ENCODE peak calls at places on chromosomes 13 and 19, in four cellular contexts. One of them, this sample, is unnamed.

GRCh38 chr19:31317098-31317497 is 32.1 kb downstream of the TSHZ3 start:
- DNase-seq in left ventricle myocardium inferior: no peak
- DNase-seq in AG10803: no peak
- DNase-seq in bronchial epithelial cell: no peak
- DNase-seq in this sample: no peak

GRCh38 chr19:44988896-44989563 is 12.2 kb upstream of the RELB start:
- DNase-seq in bronchial epithelial cell: peak
- DNase-seq in AG10803: peak
- DNase-seq in left ventricle myocardium inferior: peak
- DNase-seq in this sample: peak

GRCh38 chr13:74191036-74191809 is 57.0 kb upstream of the KLF12 start:
- DNase-seq in bronchial epithelial cell: peak
- DNase-seq in AG10803: no peak
- DNase-seq in left ventricle myocardium inferior: no peak
- DNase-seq in this sample: no peak

GRCh38 chr13:109297628-109298027 is 488.8 kb downstream of the IRS2 start:
- DNase-seq in AG10803: peak
- DNase-seq in left ventricle myocardium inferior: no peak
- DNase-seq in bronchial epithelial cell: peak
- DNase-seq in this sample: peak

GRCh38 chr13:45055198-45055901 is 65.0 kb upstream of the GTF2F2 start:
- DNase-seq in bronchial epithelial cell: peak
- DNase-seq in left ventricle myocardium inferior: no peak
- DNase-seq in AG10803: peak
- DNase-seq in this sample: peak

GRCh38 chr19:35005256-35005977 is 5.3 kb downstream of the GRAMD1A start:
- DNase-seq in bronchial epithelial cell: no peak
- DNase-seq in left ventricle myocardium inferior: no peak
- DNase-seq in AG10803: no peak
- DNase-seq in this sample: no peak

GRCh38 chr19:48997972-48998371 is 4.3 kb downstream of the RUVBL2 start:
- DNase-seq in AG10803: peak
- DNase-seq in bronchial epithelial cell: peak
- DNase-seq in left ventricle myocardium inferior: no peak
- DNase-seq in this sample: peak

GRCh38 chr13:23025848-23026608 is 154.8 kb upstream of the SGCG start:
- DNase-seq in AG10803: no peak
- DNase-seq in left ventricle myocardium inferior: no peak
- DNase-seq in bronchial epithelial cell: peak
- DNase-seq in this sample: peak

GRCh38 chr13:67803118-67803517 is 573.0 kb upstream of the PCDH9 start:
- DNase-seq in AG10803: no peak
- DNase-seq in left ventricle myocardium inferior: no peak
- DNase-seq in bronchial epithelial cell: no peak
- DNase-seq in this sample: no peak

GRCh38 chr19:1471514-1472107 is 7.4 kb downstream of the C19orf25 start:
- DNase-seq in bronchial epithelial cell: no peak
- DNase-seq in left ventricle myocardium inferior: no peak
- DNase-seq in AG10803: no peak
- DNase-seq in this sample: no peak

GRCh38 chr13:33970746-33971145 is 152.8 kb downstream of the RFC3 start:
- DNase-seq in bronchial epithelial cell: no peak
- DNase-seq in AG10803: no peak
- DNase-seq in left ventricle myocardium inferior: no peak
- DNase-seq in this sample: no peak

GRCh38 chr19:46731007-46731501 is 14.1 kb upstream of the PRKD2 start:
- DNase-seq in bronchial epithelial cell: peak
- DNase-seq in left ventricle myocardium inferior: no peak
- DNase-seq in AG10803: peak
- DNase-seq in this sample: peak

GRCh38 chr13:38783992-38784875 is 97.4 kb downstream of the FREM2 start:
- DNase-seq in bronchial epithelial cell: peak
- DNase-seq in left ventricle myocardium inferior: no peak
- DNase-seq in AG10803: no peak
- DNase-seq in this sample: no peak

GRCh38 chr13:109371066-109371465 is 415.3 kb downstream of the IRS2 start:
- DNase-seq in left ventricle myocardium inferior: no peak
- DNase-seq in bronchial epithelial cell: no peak
- DNase-seq in AG10803: no peak
- DNase-seq in this sample: no peak

GRCh38 chr13:24692541-24692940 is 12.3 kb downstream of the ATP12A start:
- DNase-seq in left ventricle myocardium inferior: no peak
- DNase-seq in AG10803: peak
- DNase-seq in bronchial epithelial cell: no peak
- DNase-seq in this sample: peak

GRCh38 chr13:48873598-48873997 is 102.1 kb upstream of the FNDC3A start:
- DNase-seq in bronchial epithelial cell: peak
- DNase-seq in left ventricle myocardium inferior: no peak
- DNase-seq in AG10803: no peak
- DNase-seq in this sample: peak

GRCh38 chr13:102487330-102487729 is 85.5 kb upstream of the FGF14 start:
- DNase-seq in AG10803: no peak
- DNase-seq in left ventricle myocardium inferior: no peak
- DNase-seq in bronchial epithelial cell: no peak
- DNase-seq in this sample: peak

GRCh38 chr13:59706101-59706976 is 457.4 kb downstream of the DIAPH3 start:
- DNase-seq in bronchial epithelial cell: no peak
- DNase-seq in left ventricle myocardium inferior: no peak
- DNase-seq in AG10803: no peak
- DNase-seq in this sample: no peak

GRCh38 chr13:34357435-34358232 is 539.7 kb downstream of the RFC3 start:
- DNase-seq in bronchial epithelial cell: peak
- DNase-seq in AG10803: peak
- DNase-seq in left ventricle myocardium inferior: no peak
- DNase-seq in this sample: peak

GRCh38 chr19:3034845-3035541 is 5.9 kb upstream of the TLE2 start:
- DNase-seq in AG10803: peak
- DNase-seq in bronchial epithelial cell: peak
- DNase-seq in left ventricle myocardium inferior: no peak
- DNase-seq in this sample: peak

GRCh38 chr19:13598098-13598497 is 91.8 kb upstream of the CACNA1A start:
- DNase-seq in bronchial epithelial cell: no peak
- DNase-seq in AG10803: no peak
- DNase-seq in left ventricle myocardium inferior: no peak
- DNase-seq in this sample: no peak

GRCh38 chr19:14672043-14672872 is 2.4 kb downstream of the ADGRE3 start:
- DNase-seq in bronchial epithelial cell: no peak
- DNase-seq in AG10803: no peak
- DNase-seq in left ventricle myocardium inferior: no peak
- DNase-seq in this sample: peak

GRCh38 chr19:41264581-41265375 is 606 bp downstream of the HNRNPUL1 start:
- DNase-seq in left ventricle myocardium inferior: peak
- DNase-seq in AG10803: peak
- DNase-seq in bronchial epithelial cell: peak
- DNase-seq in this sample: peak

GRCh38 chr13:35530147-35530546 is 53.7 kb upstream of the MAB21L1 start:
- DNase-seq in left ventricle myocardium inferior: peak
- DNase-seq in AG10803: no peak
- DNase-seq in bronchial epithelial cell: no peak
- DNase-seq in this sample: no peak

GRCh38 chr19:3968556-3969434 is 2.1 kb downstream of the DAPK3 start:
- DNase-seq in left ventricle myocardium inferior: peak
- DNase-seq in AG10803: peak
- DNase-seq in bronchial epithelial cell: peak
- DNase-seq in this sample: peak

GRCh38 chr13:30802953-30803478 is 67.7 kb downstream of the ALOX5AP start:
- DNase-seq in bronchial epithelial cell: peak
- DNase-seq in AG10803: peak
- DNase-seq in left ventricle myocardium inferior: peak
- DNase-seq in this sample: peak

GRCh38 chr13:59345316-59345715 is 818.4 kb downstream of the DIAPH3 start:
- DNase-seq in left ventricle myocardium inferior: peak
- DNase-seq in AG10803: no peak
- DNase-seq in bronchial epithelial cell: no peak
- DNase-seq in this sample: no peak

GRCh38 chr13:108227651-108228272 is 9.6 kb downstream of the ABHD13 start:
- DNase-seq in left ventricle myocardium inferior: no peak
- DNase-seq in bronchial epithelial cell: peak
- DNase-seq in AG10803: peak
- DNase-seq in this sample: peak

GRCh38 chr19:1445185-1445931 is 4.6 kb upstream of the APC2 start:
- DNase-seq in left ventricle myocardium inferior: peak
- DNase-seq in AG10803: peak
- DNase-seq in bronchial epithelial cell: peak
- DNase-seq in this sample: peak

GRCh38 chr19:40312533-40312932 is 27.4 kb upstream of the AKT2 start:
- DNase-seq in left ventricle myocardium inferior: no peak
- DNase-seq in bronchial epithelial cell: no peak
- DNase-seq in AG10803: no peak
- DNase-seq in this sample: no peak

GRCh38 chr13:34156841-34157365 is 339.0 kb downstream of the RFC3 start:
- DNase-seq in AG10803: peak
- DNase-seq in bronchial epithelial cell: peak
- DNase-seq in left ventricle myocardium inferior: peak
- DNase-seq in this sample: peak

GRCh38 chr19:36963262-36963661 is 47.1 kb downstream of the ZNF568 start:
- DNase-seq in bronchial epithelial cell: no peak
- DNase-seq in AG10803: no peak
- DNase-seq in left ventricle myocardium inferior: no peak
- DNase-seq in this sample: no peak

GRCh38 chr19:2507109-2507508 is 31.2 kb downstream of the GADD45B start:
- DNase-seq in AG10803: peak
- DNase-seq in bronchial epithelial cell: peak
- DNase-seq in left ventricle myocardium inferior: no peak
- DNase-seq in this sample: peak

GRCh38 chr19:1522061-1522460 is 1.8 kb upstream of the PLK5 start:
- DNase-seq in left ventricle myocardium inferior: no peak
- DNase-seq in bronchial epithelial cell: no peak
- DNase-seq in AG10803: no peak
- DNase-seq in this sample: no peak

GRCh38 chr13:40153516-40153915 is 498.1 kb downstream of the COG6 start:
- DNase-seq in bronchial epithelial cell: no peak
- DNase-seq in left ventricle myocardium inferior: no peak
- DNase-seq in AG10803: no peak
- DNase-seq in this sample: no peak

GRCh38 chr19:32330149-32330548 is 15.3 kb upstream of the ZNF507 start:
- DNase-seq in left ventricle myocardium inferior: no peak
- DNase-seq in AG10803: no peak
- DNase-seq in bronchial epithelial cell: no peak
- DNase-seq in this sample: no peak

GRCh38 chr13:50099473-50099872 is 84.2 kb downstream of the KCNRG start:
- DNase-seq in left ventricle myocardium inferior: no peak
- DNase-seq in bronchial epithelial cell: no peak
- DNase-seq in AG10803: no peak
- DNase-seq in this sample: no peak

DNA sequence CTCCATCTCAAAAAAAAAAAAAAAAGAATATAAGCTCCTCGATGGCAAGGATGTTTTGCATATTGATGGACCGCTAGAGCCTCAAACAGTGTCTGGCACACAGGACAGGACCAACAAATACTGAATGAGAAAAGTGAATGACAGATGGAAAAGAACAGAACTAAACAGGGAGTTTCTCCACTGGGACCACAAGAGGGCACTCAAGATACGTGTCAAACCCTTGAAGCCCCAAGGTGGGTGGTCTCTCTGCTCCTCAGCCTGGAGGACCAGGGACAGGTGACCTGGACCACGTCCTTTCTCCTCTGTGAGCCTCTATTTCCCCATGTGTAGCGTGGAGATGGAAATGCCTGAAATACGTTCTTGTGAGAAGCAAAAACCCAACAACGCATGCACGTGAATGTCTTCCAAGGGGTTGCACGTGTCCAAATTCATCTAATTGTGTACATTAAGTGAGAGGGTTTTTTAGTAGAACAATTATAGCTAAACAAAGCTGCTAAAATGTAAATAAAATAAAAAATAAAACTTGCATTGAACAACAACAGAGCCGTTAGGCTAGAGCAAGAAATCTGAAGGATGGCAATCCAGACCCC is 5.7 kb upstream of the CDC42EP5 start:
- DNase-seq in AG10803: peak
- DNase-seq in bronchial epithelial cell: peak
- DNase-seq in left ventricle myocardium inferior: no peak
- DNase-seq in this sample: peak
- TF ChIP-seq CTCF in AG10803: peak
- TF ChIP-seq CTCF in bronchial epithelial cell: peak
- TF ChIP-seq CTCF in left ventricle myocardium inferior: peak
- TF ChIP-seq CTCF in this sample: peak

DNA sequence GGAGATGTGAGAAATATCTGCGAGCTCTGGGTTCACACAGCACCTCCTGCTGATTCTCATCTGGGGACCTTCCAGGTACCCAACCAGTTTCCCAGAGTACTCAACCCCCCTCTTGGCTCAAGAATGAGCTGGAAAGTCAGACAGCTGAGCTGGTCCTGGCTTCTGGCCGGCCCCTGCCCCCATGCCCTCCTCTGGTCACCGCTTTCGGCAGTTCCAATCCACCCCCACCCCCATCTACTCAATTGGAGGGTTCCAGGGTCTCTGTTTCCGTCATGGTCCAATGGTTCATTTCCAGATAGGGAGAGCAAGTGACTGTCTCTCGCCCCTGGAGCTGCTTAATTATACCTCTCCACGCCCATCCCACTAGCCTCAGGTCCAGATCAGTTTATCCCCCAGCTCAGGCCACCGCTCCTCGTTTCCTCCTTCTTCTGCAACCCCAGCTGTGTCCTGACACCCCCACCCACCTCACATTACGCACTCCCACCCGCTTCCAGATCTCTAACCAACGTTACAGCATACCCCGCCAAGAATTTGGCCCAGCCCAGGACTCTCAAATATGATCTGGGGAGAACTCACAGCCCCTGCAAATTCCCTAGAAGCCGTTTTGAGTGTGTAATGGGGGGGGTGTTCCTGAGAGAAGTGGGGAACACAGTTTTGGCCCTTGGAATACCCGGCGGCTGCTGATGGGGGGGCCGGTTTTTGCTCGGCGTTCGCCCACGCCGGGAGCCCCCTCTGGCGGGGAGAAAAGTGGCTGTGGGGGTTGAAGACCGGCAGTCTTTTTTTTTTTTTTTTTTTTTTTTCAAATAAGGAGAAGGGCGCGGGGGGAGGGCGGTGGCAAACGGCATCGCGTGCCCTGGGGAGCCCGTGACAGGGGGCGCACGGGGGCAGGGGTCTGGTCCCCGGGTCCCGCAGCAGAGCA is 1.8 kb upstream of the PDE4A start:
- DNase-seq in bronchial epithelial cell: no peak
- DNase-seq in AG10803: no peak
- DNase-seq in left ventricle myocardium inferior: no peak
- DNase-seq in this sample: no peak
- TF ChIP-seq CTCF in bronchial epithelial cell: peak
- TF ChIP-seq CTCF in AG10803: no peak
- TF ChIP-seq CTCF in left ventricle myocardium inferior: no peak
- TF ChIP-seq CTCF in this sample: no peak

DNA sequence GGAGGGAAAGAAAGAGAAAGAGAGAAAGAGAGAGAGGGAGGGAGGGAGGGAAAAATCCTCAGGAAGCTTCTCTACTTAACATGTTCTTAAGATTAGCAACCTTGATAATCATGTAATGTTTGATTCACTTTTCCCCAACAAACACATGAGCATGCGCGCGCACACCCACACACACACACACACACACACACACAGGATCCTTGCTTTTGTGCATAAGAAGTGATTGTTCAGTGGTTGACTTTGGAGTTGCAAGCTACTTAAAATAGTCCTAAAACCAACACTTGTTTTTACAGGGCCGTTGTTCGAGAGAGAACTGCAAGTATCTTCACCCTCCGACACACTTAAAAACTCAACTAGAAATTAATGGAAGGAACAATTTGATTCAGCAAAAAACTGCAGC is 100.0 kb upstream of the RAP2A start:
- DNase-seq in AG10803: no peak
- DNase-seq in bronchial epithelial cell: no peak
- DNase-seq in left ventricle myocardium inferior: no peak
- DNase-seq in this sample: peak
- TF ChIP-seq CTCF in AG10803: no peak
- TF ChIP-seq CTCF in bronchial epithelial cell: no peak
- TF ChIP-seq CTCF in left ventricle myocardium inferior: no peak
- TF ChIP-seq CTCF in this sample: no peak

GRCh38 chr13:76884167-76884566 is 2.0 kb downstream of the KCTD12 start:
- DNase-seq in bronchial epithelial cell: peak
- DNase-seq in left ventricle myocardium inferior: peak
- DNase-seq in AG10803: peak
- DNase-seq in this sample: peak
- TF ChIP-seq CTCF in bronchial epithelial cell: peak
- TF ChIP-seq CTCF in left ventricle myocardium inferior: peak
- TF ChIP-seq CTCF in AG10803: peak
- TF ChIP-seq CTCF in this sample: peak